ENCODE peak calls at places on chromosomes 1 and 21, in eight cellular contexts. B, O, U, H, M, T, W and N are unnamed samples.

GRCh38 chr1:210330279-210330866 is 1.7 kb downstream of the HHAT start:
- DNase-seq in W (no peak), T (no peak), B (no peak), U (no peak), H (no peak), O (no peak), M (peak; percentile 10), N (no peak)

GRCh38 chr1:165143437-165144065 is 213.0 kb downstream of the LMX1A start:
- DNase-seq in O (peak; percentile 35), M (no peak), T (no peak), B (peak; percentile 12), W (no peak), U (no peak), H (no peak), N (no peak)

GRCh38 chr1:77412069-77412793 is 130.4 kb downstream of the AK5 start:
- DNase-seq in O (peak; percentile 95), U (no peak), B (no peak), H (no peak), W (no peak), M (peak; percentile 66), T (no peak), N (no peak)

GRCh38 chr1:27787895-27788294 is 14.9 kb downstream of the STX12 start:
- DNase-seq in M (peak; percentile 68), B (no peak), U (no peak), H (no peak), T (no peak), W (no peak), O (no peak), N (no peak)

GRCh38 chr1:218460367-218460766 is 115.2 kb downstream of the TGFB2 start:
- DNase-seq in B (no peak), O (no peak), U (no peak), T (no peak), M (peak; percentile 61), W (peak; percentile 57), H (no peak), N (no peak)

GRCh38 chr1:2828586-2829250 is 27.2 kb upstream of the TTC34 start:
- DNase-seq in M (no peak), W (no peak), O (no peak), H (no peak), B (no peak), T (no peak), U (peak; percentile 35), N (no peak)

GRCh38 chr1:152707860-152708259 is at the start of gene LCE4A:
- DNase-seq in W (no peak), B (no peak), O (no peak), U (no peak), T (no peak), M (no peak), H (no peak), N (no peak)

GRCh38 chr1:151851886-151852285 is 1.6 kb downstream of the THEM5 start:
- DNase-seq in T (no peak), W (no peak), H (no peak), U (no peak), M (no peak), B (no peak), O (no peak), N (no peak)

GRCh38 chr1:192951961-192952460 is 107.1 kb downstream of the UCHL5 start:
- DNase-seq in B (peak; percentile 29), U (no peak), W (no peak), O (peak; percentile 13), M (peak; percentile 97), H (no peak), T (no peak), N (no peak)

GRCh38 chr1:48619529-48619928 is 147.5 kb upstream of the SPATA6 start:
- DNase-seq in H (peak; percentile 2), W (no peak), T (no peak), B (no peak), M (peak; percentile 3), U (no peak), O (peak; percentile 45), N (no peak)

GRCh38 chr1:89800022-89800655 is 20.7 kb upstream of the LRRC8D start:
- DNase-seq in T (no peak), W (no peak), B (no peak), U (no peak), H (no peak), M (no peak), O (peak; percentile 34), N (no peak)

GRCh38 chr21:35697321-35697808 is 363.0 kb downstream of the SETD4 start:
- DNase-seq in H (no peak), T (peak; percentile 63), M (peak; percentile 35), U (peak; percentile 82), O (no peak), B (peak; percentile 91), W (peak; percentile 78), N (peak; percentile 38)

GRCh38 chr1:39701092-39701460 is 9.8 kb upstream of the HPCAL4 start:
- DNase-seq in O (no peak), B (peak; percentile 94), M (peak; percentile 56), T (no peak), U (no peak), W (no peak), H (no peak), N (peak; percentile 68)

GRCh38 chr1:32336963-32337675 is 1.1 kb upstream of the MARCKSL1 start:
- DNase-seq in U (peak; percentile 76), B (peak; percentile 65), H (no peak), M (peak; percentile 47), W (peak; percentile 38), T (no peak), O (peak; percentile 97), N (no peak)

GRCh38 chr1:200139661-200140250 is 112.2 kb downstream of the NR5A2 start:
- DNase-seq in T (no peak), M (peak; percentile 68), B (no peak), W (no peak), H (peak; percentile 57), O (peak; percentile 76), U (no peak), N (no peak)

GRCh38 chr1:32150847-32151246 is 28.6 kb upstream of the TXLNA start:
- DNase-seq in B (no peak), T (no peak), H (no peak), U (no peak), M (peak; percentile 15), O (no peak), W (no peak), N (no peak)

GRCh38 chr1:145918992-145919939 is 749 bp upstream of the PEX11B start:
- DNase-seq in H (peak; percentile 29), B (peak; percentile 81), O (peak; percentile 61), M (peak; percentile 53), T (peak; percentile 83), U (peak; percentile 88), W (peak; percentile 56), N (peak; percentile 68)

GRCh38 chr1:187300093-187300492 is 471.3 kb downstream of the PLA2G4A start:
- DNase-seq in H (no peak), U (no peak), M (no peak), T (no peak), O (no peak), W (no peak), B (no peak), N (no peak)

GRCh38 chr1:27007909-27008582 is 4.6 kb downstream of the TENT5B start:
- DNase-seq in H (no peak), M (no peak), O (no peak), W (no peak), B (peak; percentile 70), U (no peak), T (no peak), N (no peak)

GRCh38 chr1:116667577-116668105 is at the start of gene IGSF3:
- DNase-seq in T (peak; percentile 75), B (peak; percentile 68), W (peak; percentile 69), U (peak; percentile 70), H (no peak), O (peak; percentile 79), M (peak; percentile 5), N (peak; percentile 51)

GRCh38 chr1:201720522-201720844 is 108.5 kb upstream of the IPO9 start:
- DNase-seq in H (no peak), B (no peak), W (no peak), M (no peak), O (no peak), U (no peak), T (no peak), N (no peak)

GRCh38 chr1:223486366-223486765 is 93.2 kb downstream of the CCDC185 start:
- DNase-seq in T (no peak), O (no peak), U (no peak), B (no peak), M (no peak), H (peak; percentile 3), W (no peak), N (no peak)

DNA sequence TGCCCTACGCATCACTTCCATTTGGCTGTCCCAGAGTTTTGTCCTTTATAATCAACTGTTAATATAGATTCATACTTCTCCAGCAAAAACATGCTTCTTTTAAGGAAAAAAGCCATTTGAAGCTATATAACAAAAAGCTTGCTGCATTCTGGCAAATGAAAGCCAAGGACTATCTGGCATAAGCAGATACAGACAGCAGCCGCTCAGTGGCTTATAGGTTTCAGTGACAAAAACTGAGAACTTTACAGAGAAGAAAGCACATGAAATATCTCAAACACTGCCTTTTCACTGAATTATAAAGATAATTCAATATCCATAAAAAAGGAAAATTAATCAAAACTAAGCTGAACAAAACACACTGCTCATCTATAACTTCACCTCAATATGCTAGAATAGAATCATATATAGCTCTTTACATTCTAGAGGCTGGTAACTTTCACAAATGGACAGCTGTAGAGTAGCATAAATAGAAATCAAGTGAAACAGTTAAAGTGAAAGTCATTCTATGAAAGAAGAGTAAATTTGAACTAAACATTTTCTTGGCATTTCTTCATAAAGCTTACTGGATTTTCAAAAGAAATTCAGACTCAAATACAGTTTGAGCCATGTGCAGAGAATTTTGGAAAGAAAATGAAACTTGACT is 19.6 kb downstream of the CDC42BPA start:
- DNase-seq in B (no peak), H (no peak), O (no peak), T (no peak), W (no peak), M (no peak), U (no peak), N (no peak)
- TF ChIP-seq POLR2A in B (no peak), H (no peak), O (no peak), T (no peak), W (no peak), M (no peak), U (no peak), N (no peak)

GRCh38 chr1:240653030-240653429 is 41.1 kb upstream of the GREM2 start:
- DNase-seq in T (no peak), H (no peak), M (no peak), U (no peak), W (no peak), B (no peak), O (no peak), N (no peak)
- H3K4me3 ChIP-seq in T (no peak overlapping the region), H (no peak overlapping the region), M (no peak overlapping the region), U (no peak overlapping the region), W (no peak overlapping the region), B (no peak overlapping the region), O (no peak overlapping the region), N (no peak overlapping the region)

GRCh38 chr21:43585924-43586411 is 73.3 kb downstream of the HSF2BP start:
- DNase-seq in B (peak; percentile 89), H (peak; percentile 61), M (peak; percentile 98), U (no peak), O (peak; percentile 48), W (peak; percentile 50), T (no peak), N (no peak)
- TF ChIP-seq POLR2A in B (no peak), H (no peak), M (no peak), U (peak; percentile 53), O (no peak), W (no peak), T (no peak), N (no peak)

DNA sequence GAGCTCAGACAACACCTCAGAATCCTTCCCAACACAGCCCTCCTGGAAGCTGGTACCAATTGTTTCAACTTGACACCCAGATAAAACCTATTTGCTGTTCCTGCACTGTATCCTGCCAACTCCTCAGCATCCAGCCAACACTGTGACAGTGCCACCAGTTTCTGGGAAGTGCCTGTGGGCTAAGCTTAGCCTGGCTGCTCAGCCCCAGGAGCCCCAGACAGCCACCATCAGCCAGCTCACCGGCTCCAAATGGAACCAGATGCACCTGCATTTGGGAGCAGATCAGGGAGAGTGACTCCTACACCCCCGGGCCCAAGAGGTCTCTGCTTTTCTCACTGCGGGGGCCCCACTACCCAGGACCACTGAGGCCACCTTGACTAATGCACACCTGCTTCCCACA is 24.9 kb downstream of the KCNN3 start:
- DNase-seq in T (no peak), H (no peak), B (no peak), O (no peak), W (peak; percentile 54), U (no peak), M (no peak), N (no peak)
- H3K4me3 ChIP-seq in T (no peak overlapping the region), H (no peak overlapping the region), B (no peak overlapping the region), O (no peak overlapping the region), W (no peak overlapping the region), U (no peak overlapping the region), M (no peak overlapping the region), N (no peak overlapping the region)